ENCODE peak calls at places on chromosome 15, in eight cellular contexts. I, S, U, P, G, B, Q and O are unnamed samples.

GRCh38 chr15:100384108-100384410 is 42.3 kb upstream of the ADAMTS17 start:
- DNase-seq in B (no peak), U (no peak), S (no peak), G (no peak), Q (no peak), I (no peak), P (no peak), O (no peak)

GRCh38 chr15:75640483-75641175 is 605 bp upstream of the IMP3 start:
- DNase-seq in P (peak), Q (no peak), S (peak), G (peak), U (no peak), B (peak), I (no peak), O (peak)

GRCh38 chr15:101451192-101451799 is 38.2 kb downstream of the PCSK6 start:
- DNase-seq in B (no peak), Q (peak), S (no peak), U (no peak), P (no peak), G (peak), I (no peak), O (peak)

GRCh38 chr15:39403674-39404117 is 177.2 kb upstream of the THBS1 start:
- DNase-seq in P (no peak), U (no peak), B (no peak), Q (no peak), G (no peak), I (no peak), S (no peak), O (no peak)

GRCh38 chr15:57671636-57672035 is 34.9 kb upstream of the POLR2M start:
- DNase-seq in S (no peak), Q (no peak), G (no peak), B (no peak), U (no peak), P (no peak), I (no peak), O (no peak)

GRCh38 chr15:34889486-34889885 is 80.1 kb downstream of the AQR start:
- DNase-seq in I (no peak), P (no peak), G (no peak), B (no peak), U (no peak), S (no peak), Q (no peak), O (no peak)

GRCh38 chr15:78051622-78052405 is 25.7 kb downstream of the TBC1D2B start:
- DNase-seq in I (no peak), S (no peak), G (no peak), P (no peak), Q (no peak), B (no peak), U (no peak), O (no peak)

GRCh38 chr15:60000113-60000823 is 3.8 kb upstream of the FOXB1 start:
- DNase-seq in S (no peak), G (peak), Q (no peak), P (no peak), U (no peak), B (no peak), I (no peak), O (no peak)

GRCh38 chr15:52523192-52523591 is 5.5 kb downstream of the MYO5A start:
- DNase-seq in Q (no peak), B (peak), S (no peak), P (no peak), I (no peak), U (no peak), G (no peak), O (no peak)

GRCh38 chr15:73964736-73965093 is 27.4 kb downstream of the STOML1 start:
- DNase-seq in U (peak), Q (peak), S (peak), P (peak), G (peak), I (peak), B (peak), O (peak)

GRCh38 chr15:100030586-100031249 is 297.5 kb upstream of the LYSMD4 start:
- DNase-seq in P (no peak), G (no peak), I (no peak), U (no peak), Q (no peak), S (no peak), B (no peak), O (no peak)

GRCh38 chr15:39331584-39331983 is 249.3 kb upstream of the THBS1 start:
- DNase-seq in B (no peak), I (no peak), P (no peak), Q (no peak), S (no peak), U (no peak), G (no peak), O (no peak)

GRCh38 chr15:27028836-27029482 is 58.0 kb downstream of the GABRG3 start:
- DNase-seq in B (no peak), G (no peak), I (no peak), U (no peak), P (no peak), Q (no peak), S (no peak), O (no peak)

GRCh38 chr15:93018574-93018973 is 70.4 kb downstream of the RGMA start:
- DNase-seq in I (no peak), U (no peak), S (no peak), G (no peak), P (no peak), B (no peak), Q (no peak), O (no peak)

GRCh38 chr15:49423021-49423420 is at the start of gene FGF7:
- DNase-seq in B (no peak), I (no peak), G (no peak), S (no peak), U (no peak), Q (peak), P (no peak), O (no peak)

GRCh38 chr15:51623386-51623938 is 891 bp upstream of the DMXL2 start:
- DNase-seq in S (no peak), Q (no peak), U (no peak), I (no peak), P (no peak), G (no peak), B (no peak), O (no peak)

GRCh38 chr15:66252411-66253295 is 897 bp downstream of the MEGF11 start:
- DNase-seq in P (peak), I (peak), G (peak), Q (peak), S (peak), U (peak), B (peak), O (peak)

GRCh38 chr15:66459818-66460615 is 37.5 kb downstream of the SNAPC5 start:
- DNase-seq in P (no peak), U (no peak), G (no peak), S (no peak), I (no peak), Q (no peak), B (peak), O (no peak)

GRCh38 chr15:60004846-60005351 is 788 bp downstream of the FOXB1 start:
- DNase-seq in I (no peak), G (peak), Q (no peak), U (no peak), P (peak), B (no peak), S (no peak), O (no peak)

GRCh38 chr15:67746450-67746849 is 78.9 kb upstream of the SKOR1 start:
- DNase-seq in I (no peak), Q (no peak), B (no peak), U (no peak), S (no peak), P (no peak), G (peak), O (no peak)

GRCh38 chr15:69974321-69974720 is 123.4 kb downstream of the TLE3 start:
- DNase-seq in B (no peak), S (no peak), U (no peak), I (no peak), P (no peak), G (no peak), Q (no peak), O (no peak)

GRCh38 chr15:33700695-33701303 is 267.5 kb upstream of the CHRM5 start:
- DNase-seq in U (peak), Q (peak), P (no peak), B (peak), I (peak), S (peak), G (peak), O (peak)

GRCh38 chr15:94844533-94845390 is 613.4 kb downstream of the MCTP2 start:
- DNase-seq in S (no peak), I (no peak), B (peak), U (no peak), Q (peak), P (no peak), G (peak), O (peak)